ENCODE peak calls at places on chromosomes 2 and 18, in four cellular contexts. M is K562, E is H1, N is transverse colon. B is an unnamed sample.

GRCh38 chr2:241929551-241930490 is 60.3 kb downstream of the RTP5 start:
- DNase-seq in M (no peak), E (no peak), N (no peak), B (no peak)

GRCh38 chr2:230498506-230499107 is 82.6 kb downstream of the SP100 start:
- DNase-seq in M (no peak), E (no peak), N (no peak), B (no peak)

GRCh38 chr2:173749315-173749714 is 215.9 kb downstream of the SP3 start:
- DNase-seq in M (no peak), E (no peak), N (no peak), B (no peak)

GRCh38 chr2:156826342-156826933 is 390.3 kb downstream of the GPD2 start:
- DNase-seq in M (no peak), E (no peak), N (no peak), B (no peak)

GRCh38 chr18:45566025-45566740 is 49.1 kb upstream of the SLC14A2 start:
- DNase-seq in M (no peak), E (no peak), N (no peak), B (no peak)

GRCh38 chr18:49168281-49168680 is 217.5 kb upstream of the SMAD7 start:
- DNase-seq in M (no peak), E (no peak), N (no peak), B (no peak)

GRCh38 chr2:104847821-104848160 is 6.1 kb upstream of the POU3F3 start:
- DNase-seq in M (no peak), E (no peak), N (no peak), B (no peak)

GRCh38 chr2:165796819-165797530 is 2.9 kb upstream of the GALNT3 start:
- DNase-seq in M (no peak), E (no peak), N (no peak), B (no peak)

GRCh38 chr18:62710417-62710816 is 4.9 kb upstream of the PHLPP1 start:
- DNase-seq in M (no peak), E (no peak), N (no peak), B (no peak)

GRCh38 chr2:122323927-122324326 is 568.5 kb downstream of the TSN start:
- DNase-seq in M (no peak), E (no peak), N (no peak), B (no peak)

DNA sequence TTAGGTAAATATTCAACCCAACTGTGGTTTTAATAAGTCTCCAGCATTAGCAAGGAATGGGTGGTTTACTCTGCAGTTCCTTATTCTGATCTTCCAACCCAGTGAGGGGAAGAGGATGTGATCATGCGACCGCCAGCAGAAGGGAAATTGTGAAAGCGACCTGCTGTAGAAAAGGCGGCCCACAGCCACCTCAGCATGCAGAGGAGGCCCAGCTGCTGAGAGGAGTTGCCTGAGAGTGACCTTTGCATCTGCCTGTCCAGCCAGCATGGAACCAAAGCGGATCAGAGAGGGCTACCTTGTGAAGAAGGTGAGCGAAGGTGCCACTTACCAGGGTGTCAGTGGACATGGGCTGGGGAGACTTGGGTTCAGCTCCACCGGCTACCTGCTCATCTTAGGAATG is at the start of gene PLEK:
- DNase-seq in M (no peak), E (no peak), N (peak), B (no peak)
- TF ChIP-seq POLR2AphosphoS5 in M (no peak), E (no peak), N (peak), B (no peak)

GRCh38 chr18:2894841-2895370 is 48.1 kb downstream of the EMILIN2 start:
- DNase-seq in M (peak), E (no peak), N (no peak), B (no peak)
- H3K4me3 ChIP-seq in M (no peak), E (no peak), N (no peak), B (no peak)

GRCh38 chr18:24232814-24233213 is 94.0 kb downstream of the CABYR start:
- DNase-seq in M (no peak), E (no peak), N (no peak), B (no peak)
- H3K27ac ChIP-seq in M (no peak), E (no peak), N (peak), B (no peak)

GRCh38 chr2:202267495-202267894 is 1.9 kb downstream of the NOP58 start:
- DNase-seq in M (no peak), E (no peak), N (no peak), B (no peak)
- TF ChIP-seq POLR2AphosphoS5 in M (no peak), E (peak), N (no peak), B (no peak)

GRCh38 chr2:88754585-88755305 is 63.3 kb downstream of the RPIA start:
- DNase-seq in M (no peak), E (no peak), N (no peak), B (no peak)
- H3K4me3 ChIP-seq in M (no peak), E (no peak), N (no peak), B (no peak)